ENCODE peak calls at places on chromosomes 6 and 20, in ten cellular contexts. E, W, O, S, Y, K, G, B, I and D are unnamed samples. For H3K36me3, the result is how much of the 10 kb centered on the place peaks cover.

GRCh38 chr6:11532097-11532496 is 5.5 kb upstream of the TMEM170B start:
- DNase-seq in S (peak), O (no peak), G (no peak), I (no peak), B (no peak), E (no peak), W (no peak), Y (no peak), K (no peak), D (no peak)

GRCh38 chr6:53287336-53288225 is 61.2 kb downstream of the ELOVL5 start:
- DNase-seq in B (no peak), O (no peak), S (no peak), G (no peak), W (no peak), E (no peak), I (peak), K (no peak), Y (no peak), D (no peak)

GRCh38 chr6:53794720-53795253 is at the start of gene LRRC1:
- DNase-seq in I (peak), W (peak), S (peak), B (peak), Y (peak), G (peak), O (peak), E (peak), K (peak), D (peak)

GRCh38 chr6:134299236-134299635 is 18.7 kb downstream of the SGK1 start:
- DNase-seq in E (peak), S (peak), W (peak), I (no peak), Y (no peak), K (peak), B (no peak), G (no peak), O (peak), D (no peak)

GRCh38 chr6:88376759-88377387 is 210.7 kb upstream of the CNR1 start:
- DNase-seq in B (no peak), W (no peak), E (peak), O (peak), Y (no peak), S (peak), K (peak), I (no peak), G (no peak), D (no peak)

GRCh38 chr6:109362102-109362884 is 20.0 kb downstream of the CD164 start:
- DNase-seq in B (no peak), G (no peak), W (no peak), O (no peak), I (no peak), S (no peak), K (no peak), Y (no peak), E (no peak), D (no peak)

GRCh38 chr6:20205722-20206154 is 6.5 kb downstream of the MBOAT1 start:
- DNase-seq in E (no peak), W (no peak), S (no peak), O (no peak), Y (no peak), K (no peak), B (peak), G (no peak), I (no peak), D (no peak)

GRCh38 chr6:149950423-149950822 is 8.6 kb downstream of the ULBP2 start:
- DNase-seq in I (no peak), E (no peak), S (no peak), Y (no peak), O (no peak), W (no peak), B (no peak), G (no peak), K (no peak), D (no peak)

GRCh38 chr20:1437222-1437904 is 29.3 kb downstream of the NSFL1C start:
- DNase-seq in O (peak), E (peak), Y (peak), S (peak), K (peak), I (peak), B (peak), G (peak), W (peak), D (peak)

GRCh38 chr20:1441133-1441532 is 25.5 kb downstream of the NSFL1C start:
- DNase-seq in S (no peak), W (no peak), G (no peak), Y (no peak), B (no peak), K (no peak), I (no peak), O (no peak), E (no peak), D (no peak)

GRCh38 chr20:1442304-1442703 is 24.3 kb downstream of the NSFL1C start:
- DNase-seq in Y (no peak), K (no peak), B (no peak), E (no peak), S (no peak), W (no peak), G (no peak), I (no peak), O (no peak), D (no peak)

GRCh38 chr20:1438361-1438760 is 28.3 kb downstream of the NSFL1C start:
- DNase-seq in G (no peak), K (no peak), O (no peak), Y (no peak), W (no peak), S (no peak), E (no peak), I (no peak), B (no peak), D (no peak)

GRCh38 chr20:1440024-1440423 is 26.6 kb downstream of the NSFL1C start:
- DNase-seq in I (no peak), G (no peak), Y (no peak), S (peak), W (no peak), K (peak), O (no peak), B (no peak), E (peak), D (no peak)
- H3K36me3 ChIP-seq in I (under half), G (under half), Y (under half), S (under half), W (under half), K (under half), O (under half), B (half or more), E (under half), D (under half)

DNA sequence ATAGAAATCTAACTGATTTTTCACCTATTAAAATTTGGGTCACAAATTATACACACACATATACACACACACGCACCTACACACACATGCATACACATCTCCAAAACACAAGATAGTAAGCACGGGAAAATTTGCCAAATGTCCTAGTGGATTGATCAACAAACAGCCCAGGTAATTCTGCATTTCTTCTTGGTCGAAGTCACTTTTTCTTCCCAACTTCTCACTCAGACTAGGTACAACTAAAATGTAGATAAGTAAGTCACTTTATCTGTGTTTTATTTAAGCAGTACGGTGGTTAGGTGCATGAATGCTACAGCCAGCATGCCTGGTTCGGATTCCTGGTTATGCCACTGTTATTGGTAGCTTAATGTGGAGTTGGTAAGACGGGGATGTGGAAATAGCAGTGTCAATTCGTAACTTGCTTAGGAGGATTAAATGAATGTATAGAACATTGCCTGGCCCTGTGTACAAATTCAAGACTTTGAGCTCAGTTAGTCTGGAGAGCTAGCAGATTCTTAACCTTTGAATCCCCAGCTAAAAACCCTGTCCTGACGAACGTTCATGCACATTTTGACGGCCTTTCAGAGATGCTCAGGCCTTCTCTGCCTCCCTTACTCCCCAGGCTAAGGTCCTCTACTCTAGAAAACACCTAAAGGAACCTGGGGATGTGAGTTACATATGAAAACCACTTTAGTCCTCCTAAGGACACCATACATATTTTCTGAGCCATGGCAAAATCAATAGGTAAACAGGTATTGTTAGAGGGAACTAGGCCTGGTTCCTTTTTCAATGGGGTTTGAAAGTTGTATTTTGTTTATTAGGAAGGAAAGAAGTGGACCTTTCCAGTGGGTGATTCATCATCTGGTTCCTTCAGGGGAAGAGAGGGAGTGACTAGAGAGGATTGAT is 50.9 kb downstream of the CYP24A1 start:
- DNase-seq in W (no peak), Y (no peak), E (no peak), K (no peak), S (no peak), G (no peak), B (no peak), I (no peak), O (no peak), D (no peak)
- H3K4me3 ChIP-seq in W (no peak), Y (no peak), E (peak), K (no peak), S (peak), G (no peak), B (no peak), I (no peak), O (no peak), D (no peak)

DNA sequence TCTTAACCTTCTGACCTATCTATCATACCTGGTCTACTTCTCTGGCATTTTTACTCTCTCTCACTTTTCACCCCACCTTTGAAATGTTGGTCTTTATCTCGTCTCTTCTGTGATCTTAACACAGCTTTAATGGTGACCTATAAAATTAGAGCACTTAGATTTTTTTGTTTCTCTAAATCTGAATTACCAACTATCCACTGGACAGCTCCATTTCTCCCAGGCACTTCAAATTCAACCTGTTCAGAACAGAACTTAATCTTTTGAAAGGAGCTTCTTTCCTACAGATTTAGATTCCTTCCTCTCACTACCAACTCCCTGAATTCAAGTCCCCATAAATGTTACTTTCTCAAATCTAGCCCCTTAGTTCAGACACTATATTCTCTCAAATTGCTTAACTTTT is 15.0 kb upstream of the MTFR2 start:
- DNase-seq in E (no peak), W (no peak), Y (no peak), I (no peak), O (no peak), K (no peak), S (no peak), B (no peak), G (no peak), D (no peak)
- H3K36me3 ChIP-seq in E (half or more), W (under half), Y (half or more), I (under half), O (half or more), K (under half), S (half or more), B (half or more), G (under half), D (half or more)

GRCh38 chr6:16227605-16228004 is 10.8 kb upstream of the GMPR start:
- DNase-seq in K (no peak), G (no peak), Y (no peak), B (no peak), W (no peak), E (no peak), S (no peak), I (no peak), O (no peak), D (no peak)

GRCh38 chr6:16228043-16228442 is 10.3 kb upstream of the GMPR start:
- DNase-seq in O (no peak), I (no peak), S (no peak), B (no peak), E (no peak), Y (no peak), W (no peak), G (no peak), K (no peak), D (no peak)

GRCh38 chr6:16227048-16227562 is 11.3 kb upstream of the GMPR start:
- DNase-seq in K (no peak), G (no peak), S (no peak), B (no peak), I (no peak), E (no peak), Y (no peak), O (no peak), W (no peak), D (no peak)

GRCh38 chr6:16229710-16230109 is 8.7 kb upstream of the GMPR start:
- DNase-seq in Y (peak), E (no peak), B (no peak), I (no peak), K (no peak), S (no peak), W (no peak), O (no peak), G (no peak), D (no peak)

GRCh38 chr6:16228709-16229665 is 9.4 kb upstream of the GMPR start:
- DNase-seq in E (peak), G (no peak), K (no peak), B (no peak), W (peak), Y (no peak), O (no peak), I (no peak), S (peak), D (no peak)
- H3K4me3 ChIP-seq in E (peak), G (no peak), K (no peak), B (no peak), W (no peak), Y (no peak), O (no peak), I (peak), S (peak), D (no peak)

GRCh38 chr6:25100288-25100687 is 164.5 kb upstream of the RIPOR2 start:
- DNase-seq in K (peak), Y (no peak), I (no peak), S (peak), E (peak), W (no peak), B (no peak), G (no peak), O (no peak), D (no peak)
- H3K36me3 ChIP-seq in K (under half), Y (under half), I (under half), S (under half), E (under half), W (under half), B (under half), G (under half), O (under half), D (under half)

GRCh38 chr20:62503414-62504178 is 27.8 kb upstream of the GATA5 start:
- DNase-seq in Y (peak), I (no peak), G (no peak), E (no peak), S (no peak), W (no peak), B (no peak), K (no peak), O (no peak), D (no peak)
- H3K4me3 ChIP-seq in Y (no peak), I (no peak), G (no peak), E (no peak), S (no peak), W (no peak), B (no peak), K (no peak), O (no peak), D (no peak)

DNA sequence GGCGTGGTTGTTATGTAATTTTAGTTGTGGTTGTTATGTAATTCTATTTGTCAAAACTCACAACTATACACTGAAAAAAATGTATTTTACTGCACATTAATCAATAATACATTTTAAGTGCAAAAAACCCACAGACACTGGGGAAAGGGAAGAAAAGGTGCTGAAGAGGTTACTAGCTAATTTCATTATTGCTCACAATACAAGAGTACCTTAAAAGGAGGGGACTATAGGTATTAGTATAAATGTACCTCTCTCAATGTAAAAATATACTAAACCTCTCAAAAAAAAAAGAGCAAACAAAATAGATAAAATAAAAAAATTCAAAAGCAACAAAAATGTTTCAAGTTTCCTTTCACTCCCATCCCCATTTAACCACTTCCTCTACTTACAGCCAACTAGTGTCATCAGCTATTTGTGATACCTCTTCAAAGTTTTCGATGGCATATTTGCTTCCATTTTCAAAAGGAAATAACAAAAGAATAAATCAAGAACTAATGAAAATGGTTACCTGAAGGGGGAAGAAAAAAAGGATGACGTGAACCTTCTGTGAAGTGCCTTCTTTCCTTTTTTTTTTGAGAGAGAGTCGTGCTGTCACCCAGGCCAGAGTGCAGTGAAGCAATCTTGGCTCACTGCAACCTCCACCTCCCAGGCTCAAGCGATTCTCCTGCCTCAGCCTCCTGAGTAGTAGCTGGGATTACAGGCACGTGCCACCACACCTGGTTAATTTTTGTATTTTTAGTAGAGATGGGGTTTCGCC is 30.2 kb downstream of the RANBP9 start:
- DNase-seq in S (no peak), E (no peak), Y (no peak), W (no peak), G (no peak), I (no peak), O (no peak), B (no peak), K (no peak), D (no peak)
- H3K36me3 ChIP-seq in S (under half), E (under half), Y (under half), W (under half), G (under half), I (under half), O (under half), B (under half), K (under half), D (under half)

GRCh38 chr6:167668754-167669552 is 157.8 kb upstream of the AFDN start:
- DNase-seq in O (no peak), I (no peak), K (no peak), G (no peak), W (no peak), E (no peak), S (no peak), B (no peak), Y (no peak), D (no peak)
- H3K4me3 ChIP-seq in O (no peak), I (no peak), K (no peak), G (no peak), W (no peak), E (no peak), S (no peak), B (no peak), Y (no peak), D (no peak)